ENCODE peak calls at places on chromosomes 16 and 17, in seven cellular contexts. W, L, G, T, V, N and Q are unnamed samples.

GRCh38 chr17:67759355-67760171 is 41.8 kb downstream of the NOL11 start:
- DNase-seq in T (peak), W (no peak), V (peak), L (no peak), G (no peak), N (no peak), Q (no peak)

GRCh38 chr16:49482690-49483089 is 109.1 kb downstream of the C16orf78 start:
- DNase-seq in V (no peak), N (no peak), L (no peak), G (no peak), T (no peak), W (no peak), Q (no peak)

GRCh38 chr16:72612271-72612670 is 435.7 kb downstream of the ZFHX3 start:
- DNase-seq in G (no peak), L (no peak), V (no peak), N (no peak), T (peak), W (no peak), Q (no peak)

GRCh38 chr17:76855105-76855504 is 13.1 kb upstream of the MGAT5B start:
- DNase-seq in W (no peak), T (no peak), N (no peak), V (no peak), G (no peak), L (no peak), Q (no peak)

GRCh38 chr16:89893642-89894548 is 20.5 kb downstream of the TCF25 start:
- DNase-seq in G (no peak), N (no peak), W (no peak), T (no peak), L (no peak), V (no peak), Q (no peak)

GRCh38 chr17:44217738-44218343 is 1.6 kb downstream of the UBTF start:
- DNase-seq in L (no peak), W (no peak), N (no peak), V (peak), T (no peak), G (no peak), Q (no peak)

GRCh38 chr17:66073384-66073783 is 118.5 kb downstream of the CEP112 start:
- DNase-seq in V (no peak), T (no peak), N (no peak), W (no peak), G (no peak), L (no peak), Q (no peak)

GRCh38 chr17:40319651-40320550 is 10.9 kb downstream of the RARA start:
- DNase-seq in W (no peak), V (no peak), G (no peak), T (no peak), L (peak), N (no peak), Q (peak)

GRCh38 chr16:22370038-22370541 is 4.3 kb downstream of the CDR2 start:
- DNase-seq in G (no peak), V (no peak), T (peak), W (no peak), N (no peak), L (no peak), Q (no peak)

GRCh38 chr16:27463741-27464662 is 62.0 kb downstream of the IL21R start:
- DNase-seq in V (no peak), L (no peak), N (no peak), W (no peak), T (no peak), G (no peak), Q (peak)

GRCh38 chr17:37219876-37220608 is 155.7 kb upstream of the C17orf78 start:
- DNase-seq in T (no peak), L (no peak), G (no peak), N (no peak), W (no peak), V (no peak), Q (no peak)

GRCh38 chr17:8875957-8876356 is 8.5 kb upstream of the PIK3R6 start:
- DNase-seq in G (no peak), V (no peak), N (no peak), L (no peak), W (no peak), T (no peak), Q (no peak)

GRCh38 chr17:35082073-35082657 is 18.7 kb upstream of the RFFL start:
- DNase-seq in T (peak), G (no peak), N (peak), L (no peak), W (peak), V (no peak), Q (no peak)

GRCh38 chr17:66715745-66716156 is 119.2 kb upstream of the CACNG5 start:
- DNase-seq in V (no peak), N (peak), L (no peak), W (peak), G (no peak), T (peak), Q (no peak)

GRCh38 chr17:59372138-59372751 is 40.8 kb downstream of the YPEL2 start:
- DNase-seq in W (peak), L (no peak), T (peak), N (no peak), G (no peak), V (peak), Q (no peak)

GRCh38 chr16:27529962-27530361 is 19.8 kb downstream of the GTF3C1 start:
- DNase-seq in T (peak), N (peak), L (no peak), V (no peak), G (peak), W (no peak), Q (no peak)

GRCh38 chr16:200388-200787 is 20.1 kb downstream of the HBQ1 start:
- DNase-seq in L (no peak), G (no peak), V (no peak), N (peak), W (no peak), T (peak), Q (no peak)

GRCh38 chr17:19703776-19704371 is 12.5 kb downstream of the SLC47A2 start:
- DNase-seq in L (no peak), W (no peak), V (peak), G (no peak), T (no peak), N (no peak), Q (no peak)

GRCh38 chr17:78300962-78301820 is 58.7 kb downstream of the SOCS3 start:
- DNase-seq in L (no peak), N (peak), W (no peak), T (no peak), G (no peak), V (no peak), Q (no peak)

GRCh38 chr17:79803997-79804855 is 7.3 kb upstream of the CBX8 start:
- DNase-seq in V (no peak), W (peak), N (no peak), G (no peak), T (no peak), L (peak), Q (no peak)

GRCh38 chr16:919658-920631 is 50.8 kb downstream of the LMF1 start:
- DNase-seq in V (peak), N (no peak), L (no peak), W (no peak), T (peak), G (no peak), Q (no peak)

GRCh38 chr16:3878610-3879009 is 1.9 kb downstream of the CREBBP start:
- DNase-seq in N (no peak), V (no peak), W (peak), T (peak), G (no peak), L (no peak), Q (no peak)

GRCh38 chr17:75504347-75505151 is 10.8 kb downstream of the CASKIN2 start:
- DNase-seq in G (no peak), N (peak), W (peak), T (no peak), L (no peak), V (no peak), Q (peak)

GRCh38 chr16:79066621-79067020 is 533.9 kb downstream of the MAF start:
- DNase-seq in T (no peak), G (no peak), W (no peak), L (no peak), N (no peak), V (no peak), Q (no peak)

GRCh38 chr17:16398270-16399267 is 16.8 kb upstream of the TRPV2 start:
- DNase-seq in T (no peak), L (no peak), N (no peak), V (no peak), W (peak), G (no peak), Q (no peak)

GRCh38 chr17:2594657-2595085 is 1.2 kb downstream of the PAFAH1B1 start:
- DNase-seq in T (no peak), L (no peak), N (peak), V (no peak), W (no peak), G (no peak), Q (no peak)

GRCh38 chr17:80860703-80861359 is 130.8 kb upstream of the CHMP6 start:
- DNase-seq in W (no peak), G (no peak), T (no peak), N (no peak), V (no peak), L (no peak), Q (no peak)

GRCh38 chr17:83086197-83086880 is 6.9 kb downstream of the METRNL start:
- DNase-seq in W (no peak), V (no peak), T (no peak), N (peak), G (no peak), L (no peak), Q (no peak)

GRCh38 chr16:82865412-82865811 is 238.6 kb downstream of the CDH13 start:
- DNase-seq in W (no peak), V (no peak), G (no peak), N (no peak), T (no peak), L (no peak), Q (no peak)

GRCh38 chr17:77828749-77829539 is 129.6 kb upstream of the TNRC6C start:
- DNase-seq in G (no peak), N (no peak), V (no peak), W (no peak), T (no peak), L (no peak), Q (peak)

GRCh38 chr17:68394608-68395331 is 62.5 kb downstream of the WIPI1 start:
- DNase-seq in W (no peak), L (no peak), T (no peak), G (no peak), N (no peak), V (no peak), Q (no peak)

GRCh38 chr16:75529056-75529905 is 6.6 kb downstream of the CHST5 start:
- DNase-seq in W (no peak), G (no peak), N (no peak), L (no peak), T (no peak), V (no peak), Q (no peak)

GRCh38 chr17:65539867-65540266 is 21.6 kb downstream of the AXIN2 start:
- DNase-seq in T (no peak), N (no peak), L (no peak), G (no peak), V (no peak), W (no peak), Q (no peak)

GRCh38 chr17:78458739-78459335 is 80.4 kb downstream of the PGS1 start:
- DNase-seq in T (no peak), V (no peak), N (no peak), G (peak), L (no peak), W (no peak), Q (no peak)

GRCh38 chr16:68445458-68445857 is 2.9 kb downstream of the SMPD3 start:
- DNase-seq in W (peak), V (no peak), N (peak), T (peak), G (no peak), L (no peak), Q (no peak)

GRCh38 chr17:43040655-43041054 is 15.6 kb downstream of the RND2 start:
- DNase-seq in L (no peak), W (no peak), G (no peak), T (no peak), V (no peak), N (no peak), Q (no peak)

GRCh38 chr17:82981141-82981540 is 98.3 kb upstream of the METRNL start:
- DNase-seq in N (no peak), V (no peak), G (no peak), W (no peak), L (no peak), T (no peak), Q (no peak)

GRCh38 chr17:48791128-48792032 is 25.6 kb downstream of the TTLL6 start:
- DNase-seq in V (peak), N (peak), G (peak), T (peak), W (peak), L (no peak), Q (no peak)